ENCODE peak calls at places on chromosomes 12 and 14, in five cellular contexts. M, L, B, J and D are unnamed samples.

GRCh38 chr12:130956456-130957303 is 3.0 kb downstream of the ADGRD1 start:
- DNase-seq in M (no peak), J (no peak), B (no peak), L (no peak), D (no peak)

GRCh38 chr12:57236925-57237652 is 7.6 kb downstream of the SHMT2 start:
- DNase-seq in L (no peak), M (no peak), J (no peak), B (no peak), D (no peak)

GRCh38 chr14:81018714-81019512 is 63.5 kb downstream of the TSHR start:
- DNase-seq in M (no peak), B (no peak), J (no peak), L (no peak), D (no peak)

GRCh38 chr14:99201351-99202073 is 70.5 kb downstream of the BCL11B start:
- DNase-seq in B (no peak), L (no peak), J (no peak), M (no peak), D (no peak)

GRCh38 chr14:99463974-99464373 is 16.7 kb downstream of the SETD3 start:
- DNase-seq in J (no peak), L (no peak), B (no peak), M (no peak), D (no peak)

GRCh38 chr12:8035440-8036010 is 3.0 kb downstream of the FOXJ2 start:
- DNase-seq in J (peak; percentile 57), M (no peak), L (no peak), B (peak; percentile 37), D (peak; percentile 89)

GRCh38 chr12:11609045-11609444 is 40.4 kb upstream of the ETV6 start:
- DNase-seq in L (no peak), B (no peak), M (no peak), J (no peak), D (no peak)

GRCh38 chr12:112900298-112901145 is 6.2 kb upstream of the OAS1 start:
- DNase-seq in B (peak; percentile 4), J (peak; percentile 27), L (peak; percentile 60), M (peak; percentile 36), D (peak; percentile 32)

GRCh38 chr12:92696240-92696639 is 6.5 kb upstream of the PLEKHG7 start:
- DNase-seq in B (peak; percentile 16), J (peak; percentile 52), M (peak; percentile 48), L (no peak), D (peak; percentile 66)

GRCh38 chr14:20434701-20435453 is 1.1 kb downstream of the KLHL33 start:
- DNase-seq in B (no peak), M (peak; percentile 15), L (no peak), J (no peak), D (no peak)

GRCh38 chr12:125492354-125493270 is 427.4 kb downstream of the AACS start:
- DNase-seq in M (no peak), J (no peak), L (no peak), B (no peak), D (no peak)

GRCh38 chr14:32561520-32561919 is 232.4 kb downstream of the AKAP6 start:
- DNase-seq in J (peak; percentile 50), B (peak; percentile 72), L (no peak), M (peak; percentile 20), D (peak; percentile 91)

GRCh38 chr12:57416039-57416996 is 14.5 kb downstream of the R3HDM2 start:
- DNase-seq in L (no peak), J (peak; percentile 57), M (no peak), B (peak; percentile 10), D (peak; percentile 14)

GRCh38 chr14:63174760-63175191 is 29.5 kb upstream of the RHOJ start:
- DNase-seq in L (peak; percentile 80), J (peak; percentile 76), M (peak; percentile 79), B (peak; percentile 98), D (peak; percentile 21)

GRCh38 chr12:459430-460258 is at the start of gene B4GALNT3:
- DNase-seq in J (no peak), M (no peak), B (no peak), L (no peak), D (peak; percentile 24)

GRCh38 chr14:72523397-72524157 is 370.3 kb downstream of the DPF3 start:
- DNase-seq in M (no peak), L (no peak), B (no peak), J (peak; percentile 19), D (peak; percentile 62)

GRCh38 chr14:24535737-24536136 is 27.7 kb upstream of the CMA1 start:
- DNase-seq in B (no peak), M (no peak), L (no peak), J (no peak), D (no peak)

GRCh38 chr12:34357791-34358190 is 335.5 kb downstream of the ALG10 start:
- DNase-seq in L (no peak), M (no peak), J (no peak), B (no peak), D (no peak)
- H3K4me3 ChIP-seq in L (no peak overlapping the region), M (no peak overlapping the region), J (no peak overlapping the region), B (no peak overlapping the region), D (no peak overlapping the region)

DNA sequence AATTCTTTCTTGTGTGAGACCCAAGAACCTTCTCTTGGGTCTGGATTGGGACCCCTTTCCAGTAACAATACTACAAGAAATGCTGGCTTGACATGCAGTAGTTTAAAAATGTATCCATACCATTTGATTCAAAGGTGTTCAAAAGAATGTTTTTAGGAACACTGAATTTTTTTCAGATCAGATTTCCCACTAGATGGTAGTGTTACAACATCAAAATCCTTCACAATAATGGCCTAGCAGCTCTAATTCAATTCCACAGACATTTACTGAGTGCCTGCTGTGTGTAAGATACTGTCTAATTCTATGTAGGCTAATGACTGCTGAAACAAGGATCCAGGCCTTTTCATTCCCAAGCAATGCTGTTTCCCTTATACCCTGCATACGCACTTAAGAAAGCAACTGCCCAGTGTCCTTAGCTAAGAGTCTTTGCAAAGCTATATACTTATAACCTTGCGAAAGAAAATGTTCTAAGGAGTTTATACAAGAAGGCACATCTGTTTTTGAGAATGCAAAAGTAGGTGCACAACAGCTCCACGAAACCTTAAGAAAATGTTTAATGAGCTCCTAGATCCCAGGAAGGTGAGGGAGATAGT is 50.7 kb upstream of the PKP2 start:
- DNase-seq in B (no peak), J (no peak), L (no peak), M (peak; percentile 27), D (peak; percentile 7)
- TF ChIP-seq CTCF in B (no peak), J (no peak), L (no peak), M (no peak), D (no peak)

GRCh38 chr12:121794532-121795028 is 1.1 kb upstream of the RHOF start:
- DNase-seq in J (no peak), B (no peak), L (no peak), M (no peak), D (no peak)
- H3K4me3 ChIP-seq in J (no peak overlapping the region), B (peak overlapping the region; percentile 54), L (no peak overlapping the region), M (peak overlapping the region; percentile 12), D (peak overlapping the region; percentile 16)

DNA sequence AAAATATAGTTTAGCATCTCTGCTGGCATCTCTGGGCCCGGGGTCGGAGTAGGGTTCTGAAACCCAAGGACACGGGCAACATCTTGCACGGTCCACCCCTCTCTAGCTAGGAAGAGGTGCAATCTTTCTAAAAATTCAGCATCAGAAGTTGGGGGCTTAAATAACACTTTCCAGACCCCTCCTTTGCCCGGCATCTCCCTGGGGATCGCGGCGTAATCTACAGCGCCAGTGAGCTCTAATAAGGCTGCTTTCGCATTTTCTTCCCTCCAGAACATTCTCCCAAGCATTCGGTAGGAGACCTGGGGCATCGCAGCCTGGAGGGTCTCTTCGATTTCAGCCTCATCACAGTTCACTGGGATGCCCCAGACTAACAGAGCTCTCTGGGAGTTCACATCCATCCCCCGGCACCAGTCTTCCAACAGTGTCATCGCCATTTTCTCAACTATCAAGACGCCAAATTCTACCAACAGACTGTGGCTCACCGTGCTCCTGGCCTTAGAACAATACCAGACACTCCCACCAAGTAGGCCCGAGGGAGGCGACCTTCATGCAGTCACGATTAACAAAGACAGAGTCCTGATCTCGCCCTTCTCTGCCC is 879 bp downstream of the PNMA1 start:
- DNase-seq in L (no peak), J (no peak), M (peak; percentile 42), B (no peak), D (no peak)
- TF ChIP-seq CTCF in L (no peak), J (no peak), M (no peak), B (no peak), D (no peak)

GRCh38 chr12:30108666-30109065 is 324.9 kb upstream of the TMTC1 start:
- DNase-seq in J (no peak), B (peak; percentile 56), M (no peak), L (no peak), D (no peak)

GRCh38 chr12:30110970-30111586 is 327.3 kb upstream of the TMTC1 start:
- DNase-seq in J (peak; percentile 27), M (peak; percentile 70), B (peak; percentile 76), L (no peak), D (peak; percentile 62)

GRCh38 chr12:30110505-30110904 is 326.8 kb upstream of the TMTC1 start:
- DNase-seq in M (no peak), J (no peak), B (no peak), L (no peak), D (no peak)

GRCh38 chr12:30106204-30106603 is 322.5 kb upstream of the TMTC1 start:
- DNase-seq in J (no peak), B (no peak), M (no peak), L (no peak), D (no peak)

DNA sequence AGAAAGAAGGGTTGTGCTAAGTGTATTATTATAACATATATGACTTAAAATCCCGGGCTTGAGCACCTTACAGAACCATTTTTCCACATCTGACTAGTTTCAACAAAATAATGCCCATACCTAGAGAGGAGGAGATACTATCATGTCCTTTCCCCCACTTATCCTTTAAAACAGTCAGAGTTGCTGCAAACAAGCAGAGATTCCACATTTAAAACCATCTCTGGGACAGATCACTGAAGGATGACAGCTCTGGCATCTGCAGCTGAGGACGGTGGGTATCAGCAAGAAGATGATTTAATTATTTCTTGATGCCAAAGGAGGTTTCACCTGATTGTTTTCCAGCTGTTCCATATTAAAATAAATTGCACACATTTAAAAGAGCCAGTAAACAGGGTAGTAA is 328.0 kb upstream of the TMTC1 start:
- DNase-seq in B (no peak), J (no peak), M (no peak), L (no peak), D (no peak)
- H3K4me3 ChIP-seq in B (no peak overlapping the region), J (no peak overlapping the region), M (no peak overlapping the region), L (no peak overlapping the region), D (no peak overlapping the region)